ENCODE peak calls at places on chromosomes 5 and 9, in seven cellular contexts. B, V, Y, I, R, W and L are unnamed samples.

GRCh38 chr5:6727231-6727630 is 14.0 kb downstream of the TENT4A start:
- DNase-seq in B (no peak), V (no peak), Y (no peak), I (no peak), R (no peak), W (no peak), L (no peak)

GRCh38 chr5:111453290-111453689 is 59.0 kb downstream of the STARD4 start:
- DNase-seq in B (no peak), V (no peak), Y (no peak), I (no peak), R (no peak), W (no peak), L (no peak)

GRCh38 chr5:34484190-34484589 is 171.9 kb upstream of the RAI14 start:
- DNase-seq in B (no peak), V (no peak), Y (no peak), I (no peak), R (no peak), W (no peak), L (no peak)

GRCh38 chr5:115815693-115816225 is 700 bp downstream of the CDO1 start:
- DNase-seq in B (no peak), V (no peak), Y (peak; percentile 19), I (no peak), R (no peak), W (no peak), L (no peak)

GRCh38 chr5:162174358-162174757 is 106.8 kb downstream of the GABRG2 start:
- DNase-seq in B (no peak), V (no peak), Y (no peak), I (no peak), R (no peak), W (no peak), L (no peak)

GRCh38 chr5:154220625-154221024 is 30.1 kb downstream of the GALNT10 start:
- DNase-seq in B (no peak), V (no peak), Y (peak; percentile 55), I (no peak), R (no peak), W (peak; percentile 39), L (no peak)

GRCh38 chr9:629136-629535 is 212.4 kb upstream of the DMRT1 start:
- DNase-seq in B (no peak), V (no peak), Y (no peak), I (no peak), R (no peak), W (no peak), L (no peak)

GRCh38 chr5:55668356-55668755 is 43.8 kb downstream of the SLC38A9 start:
- DNase-seq in B (no peak), V (peak; percentile 66), Y (peak; percentile 75), I (no peak), R (peak; percentile 75), W (peak; percentile 34), L (no peak)

GRCh38 chr9:130433168-130433946 is 11.4 kb upstream of the ASS1 start:
- DNase-seq in B (peak; percentile 50), V (no peak), Y (peak; percentile 35), I (no peak), R (peak; percentile 87), W (no peak), L (no peak)

GRCh38 chr5:59661939-59662615 is 231.4 kb downstream of the PDE4D start:
- DNase-seq in B (no peak), V (no peak), Y (peak; percentile 43), I (no peak), R (no peak), W (no peak), L (no peak)

GRCh38 chr5:67462150-67462549 is 265.6 kb upstream of the CD180 start:
- DNase-seq in B (no peak), V (no peak), Y (no peak), I (no peak), R (no peak), W (peak; percentile 66), L (no peak)

GRCh38 chr9:22446950-22447606 is 454 bp downstream of the DMRTA1 start:
- DNase-seq in B (peak; percentile 40), V (no peak), Y (peak; percentile 22), I (no peak), R (peak; percentile 72), W (no peak), L (no peak)
- TF ChIP-seq CTCF in B (no peak), V (peak; percentile 12), Y (no peak), I (no peak), R (peak; percentile 53), W (peak; percentile 6), L (no peak)

GRCh38 chr9:120867676-120868338 is 9.2 kb downstream of the PHF19 start:
- DNase-seq in B (no peak), V (no peak), Y (no peak), I (no peak), R (no peak), W (no peak), L (no peak)
- H3K4me3 ChIP-seq in B (peak overlapping the region; percentile 32), V (no peak overlapping the region), Y (no peak overlapping the region), I (peak overlapping the region; percentile 74), R (peak overlapping the region; percentile 39), W (peak overlapping the region; percentile 34), L (peak overlapping the region; percentile 62)

GRCh38 chr5:109688999-109689739 is 558 bp upstream of the MAN2A1 start:
- DNase-seq in B (peak; percentile 82), V (peak; percentile 54), Y (peak; percentile 86), I (peak; percentile 9), R (peak; percentile 66), W (peak; percentile 53), L (peak; percentile 92)
- TF ChIP-seq CTCF in B (no peak), V (no peak), Y (no peak), I (no peak), R (no peak), W (no peak), L (no peak)

DNA sequence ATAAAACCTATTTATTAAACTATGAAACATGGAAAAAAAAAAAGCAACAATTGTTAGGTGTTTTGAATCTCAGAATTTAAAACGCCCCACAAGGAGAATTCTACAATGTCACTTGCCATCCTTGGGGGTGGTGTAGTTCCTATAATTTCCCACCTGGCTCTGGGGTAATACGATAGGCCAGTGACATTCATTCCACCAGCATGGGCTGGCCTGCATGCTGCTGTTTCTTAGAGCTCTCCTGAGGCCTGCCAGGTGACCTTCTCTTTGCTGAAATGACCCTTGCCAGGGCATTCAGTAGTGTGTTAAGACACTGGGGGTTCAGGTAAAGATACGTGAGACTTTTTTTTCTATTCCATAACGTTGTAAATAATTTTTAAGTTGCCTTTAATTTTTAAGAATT is 10.0 kb upstream of the ARHGEF28 start:
- DNase-seq in B (no peak), V (no peak), Y (no peak), I (no peak), R (no peak), W (no peak), L (no peak)
- H3K4me3 ChIP-seq in B (no peak overlapping the region), V (no peak overlapping the region), Y (no peak overlapping the region), I (no peak overlapping the region), R (no peak overlapping the region), W (no peak overlapping the region), L (no peak overlapping the region)

GRCh38 chr5:179860301-179860700 is 1.7 kb upstream of the MRNIP start:
- DNase-seq in B (no peak), V (no peak), Y (no peak), I (no peak), R (no peak), W (no peak), L (no peak)
- TF ChIP-seq CTCF in B (no peak), V (no peak), Y (no peak), I (no peak), R (no peak), W (no peak), L (no peak)

GRCh38 chr9:76650692-76651091 is 113.5 kb upstream of the PCA3 start:
- DNase-seq in B (no peak), V (no peak), Y (no peak), I (no peak), R (no peak), W (no peak), L (no peak)
- H3K4me3 ChIP-seq in B (no peak overlapping the region), V (no peak overlapping the region), Y (no peak overlapping the region), I (peak overlapping the region; percentile 53), R (no peak overlapping the region), W (no peak overlapping the region), L (no peak overlapping the region)